ENCODE peak calls at places on chromosome 16, in seven cellular contexts. One of them, this sample, is unnamed.

GRCh38 chr16:27491894-27492587 is 57.7 kb downstream of the GTF3C1 start:
- DNase-seq in activated CD4-positive, alpha-beta T cell treated with anti-CD3 and anti-CD28 coated beads, Interleukin-2, amount 10 ng/mL, durations not matched to agents 7 days and 5 days: no peak
- DNase-seq in right cardiac atrium: peak; percentile 48
- DNase-seq in thoracic aorta: no peak
- DNase-seq in NCI-H460: no peak
- DNase-seq in GM20000: no peak
- DNase-seq in adrenal gland: no peak
- DNase-seq in this sample: no peak

GRCh38 chr16:684961-685696 is 995 bp upstream of the JMJD8 start:
- DNase-seq in GM20000: no peak
- DNase-seq in activated CD4-positive, alpha-beta T cell treated with anti-CD3 and anti-CD28 coated beads, Interleukin-2, amount 10 ng/mL, durations not matched to agents 7 days and 5 days: no peak
- DNase-seq in right cardiac atrium: peak; percentile 80
- DNase-seq in adrenal gland: peak; percentile 80
- DNase-seq in thoracic aorta: no peak
- DNase-seq in NCI-H460: no peak
- DNase-seq in this sample: no peak

GRCh38 chr16:787261-787966 is 767 bp downstream of the RPUSD1 start:
- DNase-seq in thoracic aorta: no peak
- DNase-seq in NCI-H460: no peak
- DNase-seq in GM20000: no peak
- DNase-seq in right cardiac atrium: no peak
- DNase-seq in activated CD4-positive, alpha-beta T cell treated with anti-CD3 and anti-CD28 coated beads, Interleukin-2, amount 10 ng/mL, durations not matched to agents 7 days and 5 days: no peak
- DNase-seq in adrenal gland: no peak
- DNase-seq in this sample: no peak

GRCh38 chr16:87132361-87133014 is 184.7 kb downstream of the C16orf95 start:
- DNase-seq in GM20000: no peak
- DNase-seq in adrenal gland: no peak
- DNase-seq in right cardiac atrium: peak; percentile 77
- DNase-seq in thoracic aorta: no peak
- DNase-seq in NCI-H460: no peak
- DNase-seq in activated CD4-positive, alpha-beta T cell treated with anti-CD3 and anti-CD28 coated beads, Interleukin-2, amount 10 ng/mL, durations not matched to agents 7 days and 5 days: no peak
- DNase-seq in this sample: no peak

GRCh38 chr16:75534560-75535205 is 1.2 kb downstream of the CHST5 start:
- DNase-seq in thoracic aorta: no peak
- DNase-seq in activated CD4-positive, alpha-beta T cell treated with anti-CD3 and anti-CD28 coated beads, Interleukin-2, amount 10 ng/mL, durations not matched to agents 7 days and 5 days: no peak
- DNase-seq in GM20000: no peak
- DNase-seq in NCI-H460: no peak
- DNase-seq in adrenal gland: no peak
- DNase-seq in right cardiac atrium: no peak
- DNase-seq in this sample: no peak

GRCh38 chr16:80784951-80785350 is 19.4 kb downstream of the CDYL2 start:
- DNase-seq in thoracic aorta: no peak
- DNase-seq in NCI-H460: no peak
- DNase-seq in activated CD4-positive, alpha-beta T cell treated with anti-CD3 and anti-CD28 coated beads, Interleukin-2, amount 10 ng/mL, durations not matched to agents 7 days and 5 days: no peak
- DNase-seq in GM20000: no peak
- DNase-seq in adrenal gland: no peak
- DNase-seq in right cardiac atrium: no peak
- DNase-seq in this sample: no peak

GRCh38 chr16:58022601-58023371 is 2.8 kb upstream of the MMP15 start:
- DNase-seq in thoracic aorta: no peak
- DNase-seq in GM20000: no peak
- DNase-seq in adrenal gland: peak; percentile 93
- DNase-seq in activated CD4-positive, alpha-beta T cell treated with anti-CD3 and anti-CD28 coated beads, Interleukin-2, amount 10 ng/mL, durations not matched to agents 7 days and 5 days: no peak
- DNase-seq in NCI-H460: no peak
- DNase-seq in right cardiac atrium: peak; percentile 92
- DNase-seq in this sample: no peak

GRCh38 chr16:81511371-81511770 is 66.8 kb downstream of the CMIP start:
- DNase-seq in GM20000: no peak
- DNase-seq in activated CD4-positive, alpha-beta T cell treated with anti-CD3 and anti-CD28 coated beads, Interleukin-2, amount 10 ng/mL, durations not matched to agents 7 days and 5 days: no peak
- DNase-seq in thoracic aorta: no peak
- DNase-seq in right cardiac atrium: no peak
- DNase-seq in NCI-H460: no peak
- DNase-seq in adrenal gland: no peak
- DNase-seq in this sample: no peak

GRCh38 chr16:19242186-19242585 is 43.3 kb upstream of the CLEC19A start:
- DNase-seq in thoracic aorta: no peak
- DNase-seq in GM20000: no peak
- DNase-seq in adrenal gland: no peak
- DNase-seq in right cardiac atrium: no peak
- DNase-seq in NCI-H460: no peak
- DNase-seq in activated CD4-positive, alpha-beta T cell treated with anti-CD3 and anti-CD28 coated beads, Interleukin-2, amount 10 ng/mL, durations not matched to agents 7 days and 5 days: no peak
- DNase-seq in this sample: no peak

GRCh38 chr16:20300312-20301097 is 26.8 kb downstream of the GP2 start:
- DNase-seq in right cardiac atrium: no peak
- DNase-seq in thoracic aorta: no peak
- DNase-seq in adrenal gland: peak; percentile 67
- DNase-seq in NCI-H460: peak; percentile 70
- DNase-seq in GM20000: peak; percentile 67
- DNase-seq in activated CD4-positive, alpha-beta T cell treated with anti-CD3 and anti-CD28 coated beads, Interleukin-2, amount 10 ng/mL, durations not matched to agents 7 days and 5 days: peak; percentile 49
- DNase-seq in this sample: no peak

GRCh38 chr16:5607169-5607568 is 509.6 kb upstream of the EEF2KMT start:
- DNase-seq in thoracic aorta: no peak
- DNase-seq in GM20000: no peak
- DNase-seq in activated CD4-positive, alpha-beta T cell treated with anti-CD3 and anti-CD28 coated beads, Interleukin-2, amount 10 ng/mL, durations not matched to agents 7 days and 5 days: no peak
- DNase-seq in adrenal gland: no peak
- DNase-seq in NCI-H460: no peak
- DNase-seq in right cardiac atrium: no peak
- DNase-seq in this sample: no peak

GRCh38 chr16:77738706-77739105 is 16.4 kb downstream of the NUDT7 start:
- DNase-seq in NCI-H460: no peak
- DNase-seq in thoracic aorta: no peak
- DNase-seq in adrenal gland: no peak
- DNase-seq in GM20000: no peak
- DNase-seq in right cardiac atrium: no peak
- DNase-seq in activated CD4-positive, alpha-beta T cell treated with anti-CD3 and anti-CD28 coated beads, Interleukin-2, amount 10 ng/mL, durations not matched to agents 7 days and 5 days: no peak
- DNase-seq in this sample: no peak

GRCh38 chr16:81537721-81538561 is 93.3 kb downstream of the CMIP start:
- DNase-seq in adrenal gland: no peak
- DNase-seq in GM20000: no peak
- DNase-seq in NCI-H460: no peak
- DNase-seq in right cardiac atrium: no peak
- DNase-seq in thoracic aorta: no peak
- DNase-seq in activated CD4-positive, alpha-beta T cell treated with anti-CD3 and anti-CD28 coated beads, Interleukin-2, amount 10 ng/mL, durations not matched to agents 7 days and 5 days: no peak
- DNase-seq in this sample: no peak

GRCh38 chr16:1612320-1613111 is at the start of gene CRAMP1:
- DNase-seq in right cardiac atrium: no peak
- DNase-seq in GM20000: peak; percentile 50
- DNase-seq in adrenal gland: peak; percentile 58
- DNase-seq in NCI-H460: no peak
- DNase-seq in activated CD4-positive, alpha-beta T cell treated with anti-CD3 and anti-CD28 coated beads, Interleukin-2, amount 10 ng/mL, durations not matched to agents 7 days and 5 days: peak; percentile 13
- DNase-seq in thoracic aorta: no peak
- DNase-seq in this sample: no peak

GRCh38 chr16:78962457-78962929 is 638.0 kb downstream of the MAF start:
- DNase-seq in activated CD4-positive, alpha-beta T cell treated with anti-CD3 and anti-CD28 coated beads, Interleukin-2, amount 10 ng/mL, durations not matched to agents 7 days and 5 days: no peak
- DNase-seq in thoracic aorta: no peak
- DNase-seq in adrenal gland: no peak
- DNase-seq in NCI-H460: no peak
- DNase-seq in right cardiac atrium: no peak
- DNase-seq in GM20000: peak; percentile 19
- DNase-seq in this sample: no peak

GRCh38 chr16:71357681-71358080 is 842 bp upstream of the CALB2 start:
- DNase-seq in right cardiac atrium: no peak
- DNase-seq in NCI-H460: no peak
- DNase-seq in adrenal gland: no peak
- DNase-seq in activated CD4-positive, alpha-beta T cell treated with anti-CD3 and anti-CD28 coated beads, Interleukin-2, amount 10 ng/mL, durations not matched to agents 7 days and 5 days: no peak
- DNase-seq in thoracic aorta: no peak
- DNase-seq in GM20000: no peak
- DNase-seq in this sample: no peak

GRCh38 chr16:70803354-70803753 is 2.4 kb upstream of the VAC14 start:
- DNase-seq in thoracic aorta: no peak
- DNase-seq in GM20000: no peak
- DNase-seq in NCI-H460: no peak
- DNase-seq in activated CD4-positive, alpha-beta T cell treated with anti-CD3 and anti-CD28 coated beads, Interleukin-2, amount 10 ng/mL, durations not matched to agents 7 days and 5 days: peak; percentile 1
- DNase-seq in adrenal gland: no peak
- DNase-seq in right cardiac atrium: no peak
- DNase-seq in this sample: no peak

GRCh38 chr16:85395207-85395912 is 217.8 kb upstream of the GSE1 start:
- DNase-seq in activated CD4-positive, alpha-beta T cell treated with anti-CD3 and anti-CD28 coated beads, Interleukin-2, amount 10 ng/mL, durations not matched to agents 7 days and 5 days: no peak
- DNase-seq in adrenal gland: peak; percentile 96
- DNase-seq in NCI-H460: no peak
- DNase-seq in GM20000: peak; percentile 79
- DNase-seq in thoracic aorta: peak; percentile 85
- DNase-seq in right cardiac atrium: peak; percentile 92
- DNase-seq in this sample: no peak

GRCh38 chr16:71373073-71373472 is 14.6 kb downstream of the CALB2 start:
- DNase-seq in adrenal gland: no peak
- DNase-seq in thoracic aorta: no peak
- DNase-seq in activated CD4-positive, alpha-beta T cell treated with anti-CD3 and anti-CD28 coated beads, Interleukin-2, amount 10 ng/mL, durations not matched to agents 7 days and 5 days: no peak
- DNase-seq in GM20000: no peak
- DNase-seq in NCI-H460: no peak
- DNase-seq in right cardiac atrium: no peak
- DNase-seq in this sample: no peak

GRCh38 chr16:53692146-53692545 is 11.5 kb downstream of the RPGRIP1L start:
- DNase-seq in activated CD4-positive, alpha-beta T cell treated with anti-CD3 and anti-CD28 coated beads, Interleukin-2, amount 10 ng/mL, durations not matched to agents 7 days and 5 days: no peak
- DNase-seq in GM20000: no peak
- DNase-seq in thoracic aorta: no peak
- DNase-seq in adrenal gland: no peak
- DNase-seq in NCI-H460: peak; percentile 58
- DNase-seq in right cardiac atrium: no peak
- DNase-seq in this sample: no peak

GRCh38 chr16:79573881-79574280 is 26.7 kb downstream of the MAF start:
- DNase-seq in adrenal gland: no peak
- DNase-seq in GM20000: no peak
- DNase-seq in thoracic aorta: no peak
- DNase-seq in activated CD4-positive, alpha-beta T cell treated with anti-CD3 and anti-CD28 coated beads, Interleukin-2, amount 10 ng/mL, durations not matched to agents 7 days and 5 days: no peak
- DNase-seq in right cardiac atrium: no peak
- DNase-seq in NCI-H460: no peak
- DNase-seq in this sample: no peak

GRCh38 chr16:78761427-78761826 is 662.0 kb downstream of the WWOX start:
- DNase-seq in right cardiac atrium: no peak
- DNase-seq in thoracic aorta: no peak
- DNase-seq in NCI-H460: no peak
- DNase-seq in activated CD4-positive, alpha-beta T cell treated with anti-CD3 and anti-CD28 coated beads, Interleukin-2, amount 10 ng/mL, durations not matched to agents 7 days and 5 days: no peak
- DNase-seq in adrenal gland: no peak
- DNase-seq in GM20000: peak; percentile 44
- DNase-seq in this sample: no peak

GRCh38 chr16:66167564-66168291 is 198.8 kb upstream of the CDH5 start:
- DNase-seq in activated CD4-positive, alpha-beta T cell treated with anti-CD3 and anti-CD28 coated beads, Interleukin-2, amount 10 ng/mL, durations not matched to agents 7 days and 5 days: no peak
- DNase-seq in GM20000: no peak
- DNase-seq in NCI-H460: no peak
- DNase-seq in right cardiac atrium: no peak
- DNase-seq in thoracic aorta: no peak
- DNase-seq in adrenal gland: no peak
- DNase-seq in this sample: peak; percentile 59

GRCh38 chr16:72013888-72014538 is 5.5 kb downstream of the DHODH start:
- DNase-seq in activated CD4-positive, alpha-beta T cell treated with anti-CD3 and anti-CD28 coated beads, Interleukin-2, amount 10 ng/mL, durations not matched to agents 7 days and 5 days: no peak
- DNase-seq in adrenal gland: peak; percentile 61
- DNase-seq in thoracic aorta: no peak
- DNase-seq in NCI-H460: no peak
- DNase-seq in GM20000: no peak
- DNase-seq in right cardiac atrium: peak; percentile 83
- DNase-seq in this sample: no peak

GRCh38 chr16:85153656-85154091 is 41.4 kb upstream of the CIBAR2 start:
- DNase-seq in right cardiac atrium: peak; percentile 84
- DNase-seq in activated CD4-positive, alpha-beta T cell treated with anti-CD3 and anti-CD28 coated beads, Interleukin-2, amount 10 ng/mL, durations not matched to agents 7 days and 5 days: no peak
- DNase-seq in adrenal gland: no peak
- DNase-seq in NCI-H460: no peak
- DNase-seq in GM20000: peak; percentile 54
- DNase-seq in thoracic aorta: no peak
- DNase-seq in this sample: no peak

GRCh38 chr16:12420661-12421209 is 383.0 kb downstream of the CPPED1 start:
- DNase-seq in NCI-H460: no peak
- DNase-seq in activated CD4-positive, alpha-beta T cell treated with anti-CD3 and anti-CD28 coated beads, Interleukin-2, amount 10 ng/mL, durations not matched to agents 7 days and 5 days: no peak
- DNase-seq in GM20000: no peak
- DNase-seq in right cardiac atrium: no peak
- DNase-seq in adrenal gland: no peak
- DNase-seq in thoracic aorta: no peak
- DNase-seq in this sample: no peak

GRCh38 chr16:72021043-72021442 is 12.5 kb downstream of the DHODH start:
- DNase-seq in NCI-H460: no peak
- DNase-seq in adrenal gland: no peak
- DNase-seq in thoracic aorta: no peak
- DNase-seq in activated CD4-positive, alpha-beta T cell treated with anti-CD3 and anti-CD28 coated beads, Interleukin-2, amount 10 ng/mL, durations not matched to agents 7 days and 5 days: no peak
- DNase-seq in right cardiac atrium: no peak
- DNase-seq in GM20000: no peak
- DNase-seq in this sample: no peak

This sample was measured in suprapubic skin.